ENCODE peak calls at places on chromosomes 3 and 15, in five cellular contexts. U is HCT116, F is HepG2, W is K562, Y is SK-N-SH. P is an unnamed sample.

GRCh38 chr3:130935761-130936160 is 41.9 kb downstream of the ATP2C1 start:
- DNase-seq in U (no peak), W (no peak), Y (no peak), F (no peak), P (no peak)

GRCh38 chr15:66017009-66017408 is 147.7 kb downstream of the RAB11A start:
- DNase-seq in U (no peak), Y (peak; percentile 64), F (no peak), W (no peak), P (no peak)

GRCh38 chr3:149004622-149005021 is 13.3 kb downstream of the GYG1 start:
- DNase-seq in U (no peak), W (no peak), Y (no peak), F (no peak), P (no peak)

GRCh38 chr15:85515212-85515611 is 134.8 kb downstream of the AKAP13 start:
- DNase-seq in Y (no peak), W (no peak), F (peak; percentile 85), U (no peak), P (no peak)

GRCh38 chr15:56038015-56038414 is 44.6 kb upstream of the NEDD4 start:
- DNase-seq in Y (no peak), U (no peak), F (no peak), W (no peak), P (no peak)

GRCh38 chr3:42061711-42062408 is 29.3 kb upstream of the TRAK1 start:
- DNase-seq in U (peak; percentile 68), F (no peak), W (no peak), Y (no peak), P (no peak)

GRCh38 chr15:44485880-44486279 is 51.1 kb upstream of the EIF3J start:
- DNase-seq in F (no peak), W (no peak), U (no peak), Y (no peak), P (no peak)

GRCh38 chr3:110808630-110809029 is 263.0 kb upstream of the NECTIN3 start:
- DNase-seq in Y (no peak), W (no peak), F (no peak), U (no peak), P (no peak)

GRCh38 chr3:38314767-38315487 is 31.7 kb upstream of the XYLB start:
- DNase-seq in U (no peak), F (no peak), W (no peak), Y (peak; percentile 58), P (no peak)

GRCh38 chr3:195897853-195898415 is 10.4 kb downstream of the TNK2 start:
- DNase-seq in Y (peak; percentile 33), F (no peak), U (no peak), W (no peak), P (peak; percentile 85)

GRCh38 chr15:68637755-68638405 is 59.1 kb downstream of the CORO2B start:
- DNase-seq in F (no peak), U (no peak), W (no peak), Y (no peak), P (no peak)

GRCh38 chr3:79018671-79019136 is 749.1 kb downstream of the ROBO1 start:
- DNase-seq in W (no peak), Y (peak; percentile 83), F (peak; percentile 16), U (no peak), P (no peak)

GRCh38 chr3:15390460-15390859 is 36.9 kb downstream of the METTL6 start:
- DNase-seq in F (no peak), Y (no peak), U (no peak), W (no peak), P (no peak)

GRCh38 chr3:70264122-70264780 is 48.2 kb downstream of the MDFIC2 start:
- DNase-seq in U (no peak), W (no peak), Y (no peak), F (peak; percentile 69), P (no peak)

GRCh38 chr3:112199622-112200316 is 66.7 kb upstream of the GCSAM start:
- DNase-seq in F (no peak), Y (no peak), W (no peak), U (peak; percentile 29), P (no peak)

DNA sequence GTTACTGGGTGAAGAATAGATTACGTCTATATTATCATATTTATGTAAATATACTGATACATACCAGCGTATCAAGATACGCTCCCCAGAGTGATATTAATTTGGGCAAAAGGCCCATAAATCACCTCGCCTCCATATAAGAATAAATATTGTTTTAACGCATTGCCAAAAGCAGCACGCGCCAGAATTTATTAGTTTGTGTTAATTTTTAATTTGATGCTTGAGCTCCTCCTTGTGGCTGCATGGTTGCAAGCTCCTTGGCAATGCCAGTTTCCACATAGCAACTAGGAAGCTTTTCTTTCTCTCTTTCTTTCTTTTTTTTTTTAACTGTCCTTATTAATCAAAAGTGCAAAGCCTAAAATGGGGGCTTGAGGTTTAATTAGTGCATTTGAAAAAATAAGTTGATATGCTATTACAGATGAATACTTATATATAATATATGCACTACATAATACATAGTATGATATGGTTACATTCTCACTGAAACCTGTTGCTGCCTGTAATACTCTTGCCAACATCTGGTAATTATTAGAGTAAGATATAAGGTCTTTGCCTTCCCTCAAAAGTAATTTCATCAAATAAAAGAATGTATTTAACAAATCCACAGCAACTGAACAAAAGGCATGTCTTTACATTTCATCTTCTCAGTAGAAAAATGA is 242.7 kb upstream of the UBE2E2 start:
- DNase-seq in F (peak; percentile 12), U (peak; percentile 16), Y (peak; percentile 34), W (no peak), P (peak; percentile 63)
- TF ChIP-seq JUND in F (no peak), U (no peak), Y (no peak), W (no peak), P (no peak)

GRCh38 chr3:137110392-137110996 is 152.7 kb downstream of the IL20RB start:
- DNase-seq in U (peak; percentile 12), Y (peak; percentile 56), F (peak; percentile 17), W (peak; percentile 17), P (peak; percentile 42)
- TF ChIP-seq JUND in U (no peak), Y (no peak), F (no peak), W (no peak), P (no peak)

GRCh38 chr3:180693656-180694055 is 14.4 kb upstream of the CCDC39 start:
- DNase-seq in W (no peak), Y (no peak), U (no peak), F (no peak), P (peak; percentile 76)
- TF ChIP-seq JUND in W (no peak), Y (no peak), U (no peak), F (no peak), P (no peak)

DNA sequence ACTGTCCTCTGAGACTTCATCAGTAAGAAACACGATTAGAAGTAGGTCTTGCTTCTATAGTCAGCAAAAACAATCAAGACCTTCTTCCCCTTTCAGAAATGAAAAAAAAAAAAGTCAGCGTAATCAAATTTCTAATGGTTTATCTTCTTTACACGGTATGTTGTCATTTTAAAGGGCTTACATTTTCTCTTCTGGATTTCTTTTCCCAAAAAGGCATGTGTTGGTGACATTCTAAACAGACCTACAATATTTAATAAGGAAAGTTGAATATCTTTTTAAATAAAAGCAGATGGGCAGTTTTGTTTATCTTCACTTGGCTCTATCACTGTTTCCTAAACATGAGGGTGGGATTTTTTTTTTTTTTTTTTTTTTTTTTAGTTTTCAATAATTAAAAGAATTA is 197.3 kb upstream of the ADAMTS9 start:
- DNase-seq in W (no peak), F (no peak), U (no peak), Y (no peak), P (no peak)
- TF ChIP-seq JUND in W (no peak), F (no peak), U (no peak), Y (no peak), P (no peak)

DNA sequence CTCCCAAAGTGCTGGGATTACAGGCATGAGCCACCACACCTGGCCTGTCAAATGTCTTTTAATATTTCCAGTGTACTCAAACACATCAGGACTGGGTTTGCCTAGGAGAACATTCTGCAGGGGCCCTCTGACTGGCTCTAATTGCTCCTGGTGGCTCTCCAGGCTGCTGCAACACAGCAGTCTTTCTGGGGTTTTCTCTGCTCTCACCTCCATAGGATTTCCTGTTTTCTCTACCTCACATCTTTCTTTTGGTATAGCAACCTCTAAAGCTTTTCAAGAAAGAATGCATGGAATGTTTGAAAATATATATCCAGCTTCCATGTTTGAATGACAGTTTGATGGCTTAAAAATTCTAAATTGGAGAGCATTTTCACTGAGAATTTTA is 83.3 kb upstream of the IGSF10 start:
- DNase-seq in Y (no peak), W (no peak), U (no peak), F (no peak), P (no peak)
- TF ChIP-seq JUND in Y (no peak), W (no peak), U (no peak), F (no peak), P (no peak)

GRCh38 chr3:51891242-51892039 is 11.7 kb downstream of the IQCF1 start:
- DNase-seq in F (no peak), Y (no peak), W (no peak), U (no peak), P (no peak)

GRCh38 chr3:51894939-51895338 is 8.2 kb downstream of the IQCF1 start:
- DNase-seq in U (no peak), F (no peak), Y (no peak), W (no peak), P (no peak)

GRCh38 chr3:51897391-51897790 is 5.8 kb downstream of the IQCF1 start:
- DNase-seq in W (no peak), U (no peak), F (no peak), Y (no peak), P (peak; percentile 1)

GRCh38 chr3:51896607-51897305 is 6.4 kb downstream of the IQCF1 start:
- DNase-seq in Y (no peak), U (no peak), W (no peak), F (no peak), P (no peak)
- TF ChIP-seq JUND in Y (no peak), U (peak; percentile 56), W (no peak), F (no peak), P (no peak)

GRCh38 chr15:49675051-49675450 is 54.2 kb downstream of the DTWD1 start:
- DNase-seq in F (peak; percentile 9), W (no peak), U (no peak), Y (no peak), P (no peak)
- TF ChIP-seq JUND in F (no peak), W (no peak), U (no peak), Y (peak; percentile 48), P (no peak)

DNA sequence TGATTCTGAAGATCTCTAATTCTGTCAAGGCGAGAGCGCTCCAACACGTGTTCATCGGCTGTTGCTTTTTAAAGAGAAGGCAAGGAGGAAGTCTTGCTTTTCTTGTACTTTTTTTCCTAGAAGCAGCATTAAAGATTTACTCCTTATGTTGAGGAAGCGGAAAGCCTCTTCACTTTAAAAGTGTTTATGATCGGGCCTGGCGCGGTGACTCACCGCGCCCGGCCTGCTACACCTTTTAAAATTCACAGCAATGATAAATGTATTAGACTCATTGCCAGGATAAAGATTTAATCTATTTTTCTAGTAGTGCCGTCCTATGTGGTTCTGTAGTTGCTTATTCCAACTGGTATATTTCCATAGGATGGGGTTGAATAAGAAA is 818 bp upstream of the ARF4 start:
- DNase-seq in U (no peak), Y (no peak), W (no peak), F (no peak), P (no peak)
- TF ChIP-seq JUND in U (no peak), Y (no peak), W (peak; percentile 46), F (no peak), P (no peak)

DNA sequence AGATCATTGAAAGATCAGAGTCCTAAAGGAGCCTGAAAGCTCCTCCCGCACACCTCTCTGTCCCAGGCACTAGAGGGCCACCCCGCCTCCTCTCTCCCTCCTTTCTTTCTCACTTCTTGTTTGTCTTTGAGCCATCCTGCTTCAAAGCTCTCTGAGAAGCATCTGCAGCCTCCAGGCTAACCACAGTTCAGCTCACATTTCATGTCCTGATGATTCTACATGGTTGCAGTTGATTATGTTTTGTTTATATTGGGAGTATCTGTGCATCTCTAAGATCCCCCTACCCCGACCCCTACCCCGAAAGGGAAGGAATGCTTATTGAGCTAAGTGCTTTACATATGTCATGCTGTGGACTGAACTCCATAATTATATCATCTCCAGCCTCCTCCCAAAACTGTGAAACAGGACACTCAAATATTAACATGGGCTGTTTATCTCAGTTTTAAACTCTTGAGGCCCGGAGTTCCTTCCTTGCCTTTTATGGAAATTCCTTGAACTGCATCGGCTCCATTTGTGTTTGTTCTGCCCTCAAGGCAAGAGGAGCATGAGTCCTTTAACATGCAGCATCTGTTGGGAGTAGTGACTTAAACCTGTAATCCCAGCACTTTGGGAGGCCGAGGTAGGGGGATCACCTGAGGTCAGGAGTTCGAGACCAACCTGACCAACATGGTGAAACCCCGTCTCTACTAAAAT is 30.9 kb downstream of the MGLL start:
- DNase-seq in F (no peak), Y (no peak), W (peak; percentile 22), U (no peak), P (peak; percentile 56)
- TF ChIP-seq JUND in F (no peak), Y (no peak), W (no peak), U (no peak), P (no peak)

P was measured in T47D.